ENCODE peak calls at places on chromosome X, in seven cellular contexts. One of them, this sample, is unnamed.

GRCh38 chrX:16578218-16578617 is 71.7 kb upstream of the S100G start:
- DNase-seq in islet precursor cell: no peak
- DNase-seq in activated CD4-positive, alpha-beta T cell treated with anti-CD3 and anti-CD28 coated beads, Interleukin-2, amount 50 U/mL, for 1 hour: no peak
- DNase-seq in ureter: no peak
- DNase-seq in Ammon's horn: no peak
- DNase-seq in smooth muscle cell of the brain vasculature: no peak
- DNase-seq in BE2C: no peak
- DNase-seq in this sample: no peak

GRCh38 chrX:154397888-154398667 is at the start of gene RPL10:
- DNase-seq in Ammon's horn: peak
- DNase-seq in islet precursor cell: peak
- DNase-seq in BE2C: peak
- DNase-seq in smooth muscle cell of the brain vasculature: peak
- DNase-seq in activated CD4-positive, alpha-beta T cell treated with anti-CD3 and anti-CD28 coated beads, Interleukin-2, amount 50 U/mL, for 1 hour: peak
- DNase-seq in ureter: peak
- DNase-seq in this sample: peak

GRCh38 chrX:124829930-124830329 is 483.6 kb downstream of the SH2D1A start:
- DNase-seq in ureter: no peak
- DNase-seq in activated CD4-positive, alpha-beta T cell treated with anti-CD3 and anti-CD28 coated beads, Interleukin-2, amount 50 U/mL, for 1 hour: no peak
- DNase-seq in Ammon's horn: no peak
- DNase-seq in BE2C: no peak
- DNase-seq in smooth muscle cell of the brain vasculature: no peak
- DNase-seq in islet precursor cell: no peak
- DNase-seq in this sample: no peak

GRCh38 chrX:53456254-53456653 is 22.1 kb upstream of the HSD17B10 start:
- DNase-seq in smooth muscle cell of the brain vasculature: no peak
- DNase-seq in ureter: no peak
- DNase-seq in Ammon's horn: no peak
- DNase-seq in islet precursor cell: no peak
- DNase-seq in activated CD4-positive, alpha-beta T cell treated with anti-CD3 and anti-CD28 coated beads, Interleukin-2, amount 50 U/mL, for 1 hour: no peak
- DNase-seq in BE2C: no peak
- DNase-seq in this sample: no peak

GRCh38 chrX:40644821-40645358 is 2.5 kb downstream of the CXorf38 start:
- DNase-seq in BE2C: peak
- DNase-seq in Ammon's horn: peak
- DNase-seq in activated CD4-positive, alpha-beta T cell treated with anti-CD3 and anti-CD28 coated beads, Interleukin-2, amount 50 U/mL, for 1 hour: peak
- DNase-seq in ureter: peak
- DNase-seq in smooth muscle cell of the brain vasculature: peak
- DNase-seq in islet precursor cell: no peak
- DNase-seq in this sample: peak

GRCh38 chrX:51148848-51149247 is 183.8 kb upstream of the NUDT10 start:
- DNase-seq in smooth muscle cell of the brain vasculature: no peak
- DNase-seq in activated CD4-positive, alpha-beta T cell treated with anti-CD3 and anti-CD28 coated beads, Interleukin-2, amount 50 U/mL, for 1 hour: no peak
- DNase-seq in ureter: no peak
- DNase-seq in BE2C: no peak
- DNase-seq in islet precursor cell: peak
- DNase-seq in Ammon's horn: peak
- DNase-seq in this sample: no peak

GRCh38 chrX:19602866-19603620 is 87.7 kb upstream of the MAP3K15 start:
- DNase-seq in BE2C: no peak
- DNase-seq in Ammon's horn: no peak
- DNase-seq in islet precursor cell: peak
- DNase-seq in smooth muscle cell of the brain vasculature: no peak
- DNase-seq in ureter: no peak
- DNase-seq in activated CD4-positive, alpha-beta T cell treated with anti-CD3 and anti-CD28 coated beads, Interleukin-2, amount 50 U/mL, for 1 hour: no peak
- DNase-seq in this sample: no peak

GRCh38 chrX:100642296-100642695 is 1.7 kb upstream of the SRPX2 start:
- DNase-seq in islet precursor cell: no peak
- DNase-seq in smooth muscle cell of the brain vasculature: no peak
- DNase-seq in Ammon's horn: no peak
- DNase-seq in activated CD4-positive, alpha-beta T cell treated with anti-CD3 and anti-CD28 coated beads, Interleukin-2, amount 50 U/mL, for 1 hour: no peak
- DNase-seq in BE2C: no peak
- DNase-seq in ureter: no peak
- DNase-seq in this sample: no peak

GRCh38 chrX:149829751-149830191 is 48.0 kb downstream of the MAGEA9 start:
- DNase-seq in smooth muscle cell of the brain vasculature: peak
- DNase-seq in islet precursor cell: peak
- DNase-seq in Ammon's horn: no peak
- DNase-seq in ureter: no peak
- DNase-seq in activated CD4-positive, alpha-beta T cell treated with anti-CD3 and anti-CD28 coated beads, Interleukin-2, amount 50 U/mL, for 1 hour: peak
- DNase-seq in BE2C: no peak
- DNase-seq in this sample: no peak

GRCh38 chrX:131626681-131627296 is 82.9 kb downstream of the OR13H1 start:
- DNase-seq in smooth muscle cell of the brain vasculature: no peak
- DNase-seq in Ammon's horn: peak
- DNase-seq in ureter: no peak
- DNase-seq in activated CD4-positive, alpha-beta T cell treated with anti-CD3 and anti-CD28 coated beads, Interleukin-2, amount 50 U/mL, for 1 hour: no peak
- DNase-seq in islet precursor cell: no peak
- DNase-seq in BE2C: no peak
- DNase-seq in this sample: no peak

GRCh38 chrX:154401918-154402621 is 3.9 kb downstream of the RPL10 start:
- DNase-seq in activated CD4-positive, alpha-beta T cell treated with anti-CD3 and anti-CD28 coated beads, Interleukin-2, amount 50 U/mL, for 1 hour: no peak
- DNase-seq in Ammon's horn: no peak
- DNase-seq in BE2C: no peak
- DNase-seq in islet precursor cell: no peak
- DNase-seq in ureter: peak
- DNase-seq in smooth muscle cell of the brain vasculature: no peak
- DNase-seq in this sample: no peak

GRCh38 chrX:2427147-2427546 is 73.6 kb downstream of the DHRSX start:
- DNase-seq in Ammon's horn: no peak
- DNase-seq in BE2C: no peak
- DNase-seq in activated CD4-positive, alpha-beta T cell treated with anti-CD3 and anti-CD28 coated beads, Interleukin-2, amount 50 U/mL, for 1 hour: no peak
- DNase-seq in ureter: no peak
- DNase-seq in smooth muscle cell of the brain vasculature: no peak
- DNase-seq in islet precursor cell: no peak
- DNase-seq in this sample: no peak

GRCh38 chrX:30690330-30690729 is 37.1 kb downstream of the GK start:
- DNase-seq in ureter: no peak
- DNase-seq in BE2C: no peak
- DNase-seq in smooth muscle cell of the brain vasculature: no peak
- DNase-seq in islet precursor cell: no peak
- DNase-seq in Ammon's horn: no peak
- DNase-seq in activated CD4-positive, alpha-beta T cell treated with anti-CD3 and anti-CD28 coated beads, Interleukin-2, amount 50 U/mL, for 1 hour: no peak
- DNase-seq in this sample: no peak

GRCh38 chrX:2581296-2581695 is 80.5 kb upstream of the DHRSX start:
- DNase-seq in islet precursor cell: no peak
- DNase-seq in BE2C: no peak
- DNase-seq in Ammon's horn: no peak
- DNase-seq in ureter: no peak
- DNase-seq in activated CD4-positive, alpha-beta T cell treated with anti-CD3 and anti-CD28 coated beads, Interleukin-2, amount 50 U/mL, for 1 hour: no peak
- DNase-seq in smooth muscle cell of the brain vasculature: no peak
- DNase-seq in this sample: no peak

GRCh38 chrX:132740316-132741123 is 217.9 kb downstream of the HS6ST2 start:
- DNase-seq in smooth muscle cell of the brain vasculature: no peak
- DNase-seq in BE2C: no peak
- DNase-seq in ureter: no peak
- DNase-seq in islet precursor cell: no peak
- DNase-seq in Ammon's horn: no peak
- DNase-seq in activated CD4-positive, alpha-beta T cell treated with anti-CD3 and anti-CD28 coated beads, Interleukin-2, amount 50 U/mL, for 1 hour: no peak
- DNase-seq in this sample: no peak

GRCh38 chrX:102339312-102340298 is 92.6 kb downstream of the NXF2 start:
- DNase-seq in smooth muscle cell of the brain vasculature: no peak
- DNase-seq in islet precursor cell: peak
- DNase-seq in activated CD4-positive, alpha-beta T cell treated with anti-CD3 and anti-CD28 coated beads, Interleukin-2, amount 50 U/mL, for 1 hour: no peak
- DNase-seq in ureter: no peak
- DNase-seq in Ammon's horn: peak
- DNase-seq in BE2C: peak
- DNase-seq in this sample: peak

GRCh38 chrX:150486011-150486410 is 82.4 kb upstream of the MTM1 start:
- DNase-seq in BE2C: peak
- DNase-seq in ureter: no peak
- DNase-seq in activated CD4-positive, alpha-beta T cell treated with anti-CD3 and anti-CD28 coated beads, Interleukin-2, amount 50 U/mL, for 1 hour: peak
- DNase-seq in Ammon's horn: peak
- DNase-seq in islet precursor cell: peak
- DNase-seq in smooth muscle cell of the brain vasculature: peak
- DNase-seq in this sample: peak

GRCh38 chrX:151370906-151371305 is 26.1 kb upstream of the VMA21 start:
- DNase-seq in ureter: no peak
- DNase-seq in islet precursor cell: peak
- DNase-seq in smooth muscle cell of the brain vasculature: no peak
- DNase-seq in activated CD4-positive, alpha-beta T cell treated with anti-CD3 and anti-CD28 coated beads, Interleukin-2, amount 50 U/mL, for 1 hour: no peak
- DNase-seq in Ammon's horn: no peak
- DNase-seq in BE2C: peak
- DNase-seq in this sample: no peak

GRCh38 chrX:30220646-30221045 is 5.3 kb downstream of the MAGEB2 start:
- DNase-seq in Ammon's horn: no peak
- DNase-seq in islet precursor cell: no peak
- DNase-seq in smooth muscle cell of the brain vasculature: no peak
- DNase-seq in activated CD4-positive, alpha-beta T cell treated with anti-CD3 and anti-CD28 coated beads, Interleukin-2, amount 50 U/mL, for 1 hour: no peak
- DNase-seq in ureter: no peak
- DNase-seq in BE2C: no peak
- DNase-seq in this sample: no peak

GRCh38 chrX:17738002-17738713 is 865 bp downstream of the SCML1 start:
- DNase-seq in ureter: peak
- DNase-seq in islet precursor cell: peak
- DNase-seq in Ammon's horn: peak
- DNase-seq in activated CD4-positive, alpha-beta T cell treated with anti-CD3 and anti-CD28 coated beads, Interleukin-2, amount 50 U/mL, for 1 hour: peak
- DNase-seq in BE2C: peak
- DNase-seq in smooth muscle cell of the brain vasculature: no peak
- DNase-seq in this sample: no peak

GRCh38 chrX:117538441-117539418 is 577.9 kb downstream of the KLHL13 start:
- DNase-seq in islet precursor cell: peak
- DNase-seq in Ammon's horn: peak
- DNase-seq in smooth muscle cell of the brain vasculature: no peak
- DNase-seq in ureter: no peak
- DNase-seq in activated CD4-positive, alpha-beta T cell treated with anti-CD3 and anti-CD28 coated beads, Interleukin-2, amount 50 U/mL, for 1 hour: no peak
- DNase-seq in BE2C: peak
- DNase-seq in this sample: no peak

GRCh38 chrX:63686878-63687714 is 97.9 kb downstream of the ARHGEF9 start:
- DNase-seq in activated CD4-positive, alpha-beta T cell treated with anti-CD3 and anti-CD28 coated beads, Interleukin-2, amount 50 U/mL, for 1 hour: no peak
- DNase-seq in ureter: no peak
- DNase-seq in smooth muscle cell of the brain vasculature: peak
- DNase-seq in Ammon's horn: no peak
- DNase-seq in islet precursor cell: peak
- DNase-seq in BE2C: peak
- DNase-seq in this sample: peak

GRCh38 chrX:39439910-39440733 is 638.9 kb downstream of the MID1IP1 start:
- DNase-seq in ureter: no peak
- DNase-seq in smooth muscle cell of the brain vasculature: no peak
- DNase-seq in islet precursor cell: no peak
- DNase-seq in BE2C: no peak
- DNase-seq in Ammon's horn: no peak
- DNase-seq in activated CD4-positive, alpha-beta T cell treated with anti-CD3 and anti-CD28 coated beads, Interleukin-2, amount 50 U/mL, for 1 hour: no peak
- DNase-seq in this sample: no peak

GRCh38 chrX:15838017-15838416 is 16.6 kb downstream of the AP1S2 start:
- DNase-seq in islet precursor cell: no peak
- DNase-seq in activated CD4-positive, alpha-beta T cell treated with anti-CD3 and anti-CD28 coated beads, Interleukin-2, amount 50 U/mL, for 1 hour: peak
- DNase-seq in BE2C: no peak
- DNase-seq in smooth muscle cell of the brain vasculature: no peak
- DNase-seq in Ammon's horn: no peak
- DNase-seq in ureter: no peak
- DNase-seq in this sample: peak

GRCh38 chrX:135481696-135482179 is 38.7 kb upstream of the INTS6L start:
- DNase-seq in activated CD4-positive, alpha-beta T cell treated with anti-CD3 and anti-CD28 coated beads, Interleukin-2, amount 50 U/mL, for 1 hour: no peak
- DNase-seq in smooth muscle cell of the brain vasculature: no peak
- DNase-seq in BE2C: no peak
- DNase-seq in Ammon's horn: no peak
- DNase-seq in islet precursor cell: no peak
- DNase-seq in ureter: no peak
- DNase-seq in this sample: no peak

GRCh38 chrX:130097507-130098201 is 12.6 kb downstream of the ELF4 start:
- DNase-seq in activated CD4-positive, alpha-beta T cell treated with anti-CD3 and anti-CD28 coated beads, Interleukin-2, amount 50 U/mL, for 1 hour: peak
- DNase-seq in Ammon's horn: no peak
- DNase-seq in islet precursor cell: peak
- DNase-seq in BE2C: peak
- DNase-seq in smooth muscle cell of the brain vasculature: no peak
- DNase-seq in ureter: no peak
- DNase-seq in this sample: peak

GRCh38 chrX:107449490-107450175 is at the start of gene FRMPD3:
- DNase-seq in BE2C: no peak
- DNase-seq in islet precursor cell: peak
- DNase-seq in activated CD4-positive, alpha-beta T cell treated with anti-CD3 and anti-CD28 coated beads, Interleukin-2, amount 50 U/mL, for 1 hour: no peak
- DNase-seq in smooth muscle cell of the brain vasculature: no peak
- DNase-seq in ureter: no peak
- DNase-seq in Ammon's horn: no peak
- DNase-seq in this sample: no peak

GRCh38 chrX:41692162-41692749 is 3.5 kb downstream of the GPR34 start:
- DNase-seq in smooth muscle cell of the brain vasculature: no peak
- DNase-seq in activated CD4-positive, alpha-beta T cell treated with anti-CD3 and anti-CD28 coated beads, Interleukin-2, amount 50 U/mL, for 1 hour: no peak
- DNase-seq in islet precursor cell: no peak
- DNase-seq in ureter: no peak
- DNase-seq in BE2C: no peak
- DNase-seq in Ammon's horn: no peak
- DNase-seq in this sample: no peak

GRCh38 chrX:43456906-43457305 is 199.2 kb upstream of the MAOA start:
- DNase-seq in activated CD4-positive, alpha-beta T cell treated with anti-CD3 and anti-CD28 coated beads, Interleukin-2, amount 50 U/mL, for 1 hour: no peak
- DNase-seq in smooth muscle cell of the brain vasculature: no peak
- DNase-seq in BE2C: no peak
- DNase-seq in islet precursor cell: no peak
- DNase-seq in ureter: no peak
- DNase-seq in Ammon's horn: no peak
- DNase-seq in this sample: no peak

GRCh38 chrX:132984058-132984650 is 25.7 kb upstream of the HS6ST2 start:
- DNase-seq in smooth muscle cell of the brain vasculature: no peak
- DNase-seq in islet precursor cell: no peak
- DNase-seq in activated CD4-positive, alpha-beta T cell treated with anti-CD3 and anti-CD28 coated beads, Interleukin-2, amount 50 U/mL, for 1 hour: no peak
- DNase-seq in ureter: no peak
- DNase-seq in Ammon's horn: no peak
- DNase-seq in BE2C: peak
- DNase-seq in this sample: no peak